ENCODE peak calls at places on chromosomes 7 and 10, in ten cellular contexts. W, F, T, L, D, B, O, N, M and R are unnamed samples.

GRCh38 chr10:84291389-84291788 is 37.0 kb upstream of the CCSER2 start:
- DNase-seq in W (no peak), F (no peak), T (no peak), L (no peak), D (no peak), B (no peak), O (no peak), N (no peak), M (no peak), R (no peak)

GRCh38 chr7:102258749-102259107 is 27.9 kb upstream of the SH2B2 start:
- DNase-seq in W (no peak), F (no peak), T (no peak), L (no peak), D (no peak), B (no peak), O (no peak), N (no peak), M (no peak), R (no peak)

GRCh38 chr10:19874190-19874589 is 58.0 kb downstream of the PLXDC2 start:
- DNase-seq in W (no peak), F (no peak), T (no peak), L (no peak), D (no peak), B (no peak), O (no peak), N (no peak), M (no peak), R (no peak)

GRCh38 chr10:102776779-102777417 is 33.1 kb downstream of the WBP1L start:
- DNase-seq in W (peak; percentile 80), F (no peak), T (peak; percentile 67), L (peak; percentile 29), D (peak; percentile 71), B (peak; percentile 87), O (no peak), N (peak; percentile 80), M (no peak), R (peak; percentile 98)

GRCh38 chr10:17001297-17001744 is 128.3 kb downstream of the CUBN start:
- DNase-seq in W (peak; percentile 52), F (no peak), T (no peak), L (no peak), D (no peak), B (no peak), O (no peak), N (peak; percentile 54), M (no peak), R (peak; percentile 55)

GRCh38 chr10:30039567-30039966 is 19.8 kb downstream of the JCAD start:
- DNase-seq in W (no peak), F (no peak), T (no peak), L (no peak), D (no peak), B (no peak), O (no peak), N (no peak), M (no peak), R (no peak)

GRCh38 chr7:74289018-74289659 is at the start of gene CLIP2:
- DNase-seq in W (peak; percentile 85), F (peak; percentile 93), T (peak; percentile 82), L (peak; percentile 83), D (peak; percentile 84), B (peak; percentile 87), O (peak; percentile 92), N (peak; percentile 89), M (peak; percentile 86), R (peak; percentile 41)

GRCh38 chr7:39683216-39683845 is 60.0 kb downstream of the RALA start:
- DNase-seq in W (no peak), F (no peak), T (no peak), L (peak; percentile 2), D (no peak), B (no peak), O (no peak), N (no peak), M (no peak), R (no peak)

DNA sequence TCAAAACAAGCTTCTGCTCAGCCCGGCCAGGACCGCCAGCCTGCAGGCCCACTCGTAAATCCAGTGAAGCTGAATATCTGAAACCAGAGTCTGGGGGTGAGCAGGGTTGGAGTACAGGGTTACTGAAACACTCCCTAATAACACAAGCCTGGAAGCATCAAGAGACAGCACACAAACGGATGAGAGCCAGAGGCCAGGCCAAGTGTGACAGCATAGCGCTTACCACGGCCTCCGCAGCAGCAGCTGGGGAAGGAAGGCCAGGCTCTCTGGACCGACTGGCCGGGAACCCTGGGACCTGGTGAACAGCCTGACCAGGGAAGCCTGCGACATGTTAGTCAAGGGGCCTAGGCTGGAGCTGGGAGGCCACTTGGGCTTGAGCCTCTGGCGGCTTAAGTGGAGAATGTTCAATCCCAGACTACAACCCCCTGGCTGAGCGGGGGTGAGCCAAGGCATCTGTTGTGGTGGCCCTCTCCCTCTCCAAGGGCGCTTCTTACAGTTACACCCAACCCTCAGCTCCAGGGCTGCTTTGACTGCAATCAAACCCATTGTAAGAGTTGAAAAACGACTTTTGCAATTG is 21.7 kb upstream of the RNF32 start:
- DNase-seq in W (no peak), F (no peak), T (no peak), L (no peak), D (no peak), B (no peak), O (no peak), N (no peak), M (no peak), R (no peak)
- H3K27ac ChIP-seq in W (no peak overlapping the region), F (no peak overlapping the region), T (peak overlapping the region; percentile 40), L (no peak overlapping the region), D (no peak overlapping the region), B (no peak overlapping the region), O (no peak overlapping the region), N (no peak overlapping the region), M (no peak overlapping the region), R (no peak overlapping the region)

GRCh38 chr10:38741226-38741625 is 647.1 kb downstream of the ZNF37A start:
- DNase-seq in W (no peak), F (no peak), T (no peak), L (no peak), D (no peak), B (no peak), O (no peak), N (no peak), M (no peak), R (no peak)
- H3K9me3 ChIP-seq in W (no peaks in the 10 kb centered on the region), F (no peaks in the 10 kb centered on the region), T (peaks cover 34% of the 10 kb centered on the region), L (no peaks in the 10 kb centered on the region), D (no peaks in the 10 kb centered on the region), B (no peaks in the 10 kb centered on the region), O (peaks cover 23% of the 10 kb centered on the region), N (no peaks in the 10 kb centered on the region), M (no peaks in the 10 kb centered on the region), R (no peaks in the 10 kb centered on the region)

GRCh38 chr10:13949844-13950542 is 363.2 kb downstream of the PRPF18 start:
- DNase-seq in W (no peak), F (no peak), T (no peak), L (no peak), D (no peak), B (no peak), O (no peak), N (no peak), M (no peak), R (no peak)

GRCh38 chr10:13944901-13945300 is 358.1 kb downstream of the PRPF18 start:
- DNase-seq in W (no peak), F (no peak), T (no peak), L (no peak), D (no peak), B (no peak), O (no peak), N (no peak), M (no peak), R (no peak)

GRCh38 chr10:13942030-13942429 is 355.3 kb downstream of the PRPF18 start:
- DNase-seq in W (no peak), F (no peak), T (no peak), L (no peak), D (no peak), B (no peak), O (no peak), N (no peak), M (no peak), R (no peak)

GRCh38 chr10:13943735-13944398 is 357.1 kb downstream of the PRPF18 start:
- DNase-seq in W (no peak), F (no peak), T (peak; percentile 63), L (no peak), D (no peak), B (no peak), O (no peak), N (no peak), M (no peak), R (no peak)

DNA sequence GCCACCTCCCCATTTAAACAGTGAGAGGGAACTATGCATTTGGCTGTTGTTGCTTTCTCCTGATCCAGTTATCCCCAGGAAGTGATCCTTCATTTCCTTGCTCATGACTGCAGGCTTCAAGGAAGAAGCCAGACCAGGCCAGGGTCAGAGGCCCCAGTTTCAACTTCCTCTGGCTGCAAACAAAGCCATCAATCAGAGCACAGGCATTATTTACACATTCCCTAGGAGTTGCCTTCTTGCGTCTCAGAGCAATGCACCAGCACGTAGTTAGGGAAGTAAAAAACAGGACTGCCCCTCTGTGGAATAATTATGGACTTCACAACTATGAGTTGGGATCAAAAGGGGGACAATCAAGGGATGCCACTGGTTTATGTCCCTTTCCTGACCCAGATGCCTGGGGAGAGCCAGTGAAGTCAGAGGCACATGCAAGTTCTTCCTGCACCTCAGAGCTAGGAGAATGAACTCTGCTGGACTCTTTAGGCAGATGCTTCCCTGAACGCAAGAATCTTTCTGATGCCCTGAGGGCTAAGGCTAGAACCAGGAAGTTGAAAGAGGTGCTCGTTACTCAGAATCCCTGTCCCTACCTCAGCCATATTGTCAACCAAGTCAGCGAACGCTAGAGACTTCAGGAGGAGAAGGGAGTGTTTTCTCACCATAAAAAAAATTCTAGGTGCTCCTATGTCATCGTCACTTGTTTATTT is 359.1 kb downstream of the PRPF18 start:
- DNase-seq in W (no peak), F (no peak), T (no peak), L (no peak), D (no peak), B (no peak), O (no peak), N (no peak), M (peak; percentile 43), R (no peak)
- TF ChIP-seq POLR2A in W (no peak), F (no peak), T (no peak), L (no peak), D (no peak), B (no peak), O (no peak), N (no peak), M (no peak), R (no peak)

GRCh38 chr7:131087756-131088658 is 239.7 kb upstream of the MKLN1 start:
- DNase-seq in W (no peak), F (no peak), T (no peak), L (no peak), D (no peak), B (no peak), O (no peak), N (no peak), M (no peak), R (no peak)

GRCh38 chr7:131095346-131095745 is 232.3 kb upstream of the MKLN1 start:
- DNase-seq in W (no peak), F (no peak), T (no peak), L (no peak), D (no peak), B (no peak), O (no peak), N (no peak), M (no peak), R (no peak)

GRCh38 chr7:131090188-131090587 is 237.5 kb upstream of the MKLN1 start:
- DNase-seq in W (no peak), F (no peak), T (no peak), L (no peak), D (no peak), B (no peak), O (no peak), N (no peak), M (no peak), R (no peak)

GRCh38 chr7:131094685-131095084 is 233.0 kb upstream of the MKLN1 start:
- DNase-seq in W (no peak), F (no peak), T (no peak), L (no peak), D (no peak), B (no peak), O (no peak), N (no peak), M (no peak), R (no peak)

GRCh38 chr7:131090866-131091692 is 236.6 kb upstream of the MKLN1 start:
- DNase-seq in W (no peak), F (no peak), T (no peak), L (no peak), D (no peak), B (no peak), O (no peak), N (no peak), M (no peak), R (no peak)
- H3K27ac ChIP-seq in W (no peak overlapping the region), F (no peak overlapping the region), T (peak overlapping the region; percentile 72), L (peak overlapping the region; percentile 5), D (no peak overlapping the region), B (no peak overlapping the region), O (peak overlapping the region; percentile 27), N (no peak overlapping the region), M (no peak overlapping the region), R (peak overlapping the region; percentile 74)